ENCODE peak calls at places on chromosomes 16 and 17, in five cellular contexts. U, X, M, C and A are unnamed samples.

GRCh38 chr17:83178533-83179201 is 99.3 kb downstream of the METRNL start:
- DNase-seq in C (peak), M (no peak), U (no peak), X (no peak), A (no peak)

GRCh38 chr17:77211681-77212080 is 70.9 kb downstream of the SEC14L1 start:
- DNase-seq in M (no peak), C (no peak), U (no peak), X (no peak), A (no peak)

GRCh38 chr16:89431616-89432015 is 58.7 kb downstream of the ANKRD11 start:
- DNase-seq in C (no peak), U (no peak), M (no peak), X (no peak), A (no peak)

GRCh38 chr16:3183445-3184139 is 4.4 kb upstream of the OR1F1 start:
- DNase-seq in M (no peak), U (peak), C (no peak), X (no peak), A (no peak)

GRCh38 chr16:8572919-8573724 is 17.2 kb downstream of the TMEM114 start:
- DNase-seq in X (no peak), M (peak), C (no peak), U (peak), A (peak)

GRCh38 chr16:46970089-46970488 is 3.4 kb downstream of the DNAJA2 start:
- DNase-seq in X (no peak), M (no peak), U (no peak), C (no peak), A (peak)

GRCh38 chr16:83095926-83096692 is 469.3 kb downstream of the CDH13 start:
- DNase-seq in X (no peak), M (peak), U (no peak), C (no peak), A (peak)

GRCh38 chr17:55266051-55266957 is 1.5 kb downstream of the HLF start:
- DNase-seq in M (no peak), U (no peak), X (peak), C (no peak), A (no peak)

GRCh38 chr17:20300399-20301037 is 166.8 kb downstream of the LGALS9B start:
- DNase-seq in C (no peak), M (peak), X (no peak), U (peak), A (peak)

GRCh38 chr16:4614571-4615388 is at the start of gene UBALD1:
- DNase-seq in X (peak), C (peak), M (peak), U (peak), A (peak)

GRCh38 chr16:8878523-8878911 is 3.6 kb upstream of the LITAFD start:
- DNase-seq in X (no peak), C (no peak), U (peak), M (peak), A (peak)

GRCh38 chr16:89909777-89910716 is 8.6 kb upstream of the MC1R start:
- DNase-seq in U (peak), X (peak), M (peak), C (peak), A (peak)